ENCODE peak calls at places on chromosomes 11 and 22, in six cellular contexts. One of them, this sample, is unnamed.

GRCh38 chr11:72012897-72013721 is 14.4 kb downstream of the IL18BP start:
- DNase-seq in GM23248: peak; percentile 94
- DNase-seq in CD8-positive, alpha-beta memory T cell: no peak
- DNase-seq in sigmoid colon: peak; percentile 89
- DNase-seq in PC-9: no peak
- DNase-seq in left ventricle myocardium inferior: peak; percentile 75
- DNase-seq in this sample: peak; percentile 73

GRCh38 chr11:14916403-14916802 is 24.4 kb upstream of the CYP2R1 start:
- DNase-seq in GM23248: no peak
- DNase-seq in CD8-positive, alpha-beta memory T cell: no peak
- DNase-seq in sigmoid colon: no peak
- DNase-seq in PC-9: no peak
- DNase-seq in left ventricle myocardium inferior: no peak
- DNase-seq in this sample: no peak

GRCh38 chr11:100727410-100727809 is 40.3 kb downstream of the ARHGAP42 start:
- DNase-seq in GM23248: no peak
- DNase-seq in CD8-positive, alpha-beta memory T cell: no peak
- DNase-seq in sigmoid colon: no peak
- DNase-seq in PC-9: no peak
- DNase-seq in left ventricle myocardium inferior: peak; percentile 52
- DNase-seq in this sample: no peak

GRCh38 chr22:18110194-18110943 is at the start of gene TUBA8:
- DNase-seq in GM23248: peak; percentile 75
- DNase-seq in CD8-positive, alpha-beta memory T cell: no peak
- DNase-seq in sigmoid colon: no peak
- DNase-seq in PC-9: peak; percentile 10
- DNase-seq in left ventricle myocardium inferior: peak; percentile 65
- DNase-seq in this sample: peak; percentile 58

GRCh38 chr11:119482561-119483001 is 59.6 kb upstream of the THY1 start:
- DNase-seq in GM23248: no peak
- DNase-seq in CD8-positive, alpha-beta memory T cell: no peak
- DNase-seq in sigmoid colon: no peak
- DNase-seq in PC-9: no peak
- DNase-seq in left ventricle myocardium inferior: no peak
- DNase-seq in this sample: no peak

GRCh38 chr11:30313580-30313979 is 9.3 kb upstream of the ARL14EP start:
- DNase-seq in GM23248: peak; percentile 7
- DNase-seq in CD8-positive, alpha-beta memory T cell: no peak
- DNase-seq in sigmoid colon: no peak
- DNase-seq in PC-9: no peak
- DNase-seq in left ventricle myocardium inferior: no peak
- DNase-seq in this sample: no peak

GRCh38 chr22:41217553-41218157 is 12.5 kb downstream of the L3MBTL2 start:
- DNase-seq in GM23248: peak; percentile 89
- DNase-seq in CD8-positive, alpha-beta memory T cell: peak; percentile 25
- DNase-seq in sigmoid colon: peak; percentile 90
- DNase-seq in PC-9: no peak
- DNase-seq in left ventricle myocardium inferior: peak; percentile 80
- DNase-seq in this sample: peak; percentile 13

GRCh38 chr11:83151274-83151977 is 5.5 kb upstream of the PCF11 start:
- DNase-seq in GM23248: no peak
- DNase-seq in CD8-positive, alpha-beta memory T cell: no peak
- DNase-seq in sigmoid colon: no peak
- DNase-seq in PC-9: peak; percentile 35
- DNase-seq in left ventricle myocardium inferior: no peak
- DNase-seq in this sample: peak; percentile 91

GRCh38 chr11:23405350-23405937 is 545.2 kb upstream of the CCDC179 start:
- DNase-seq in GM23248: no peak
- DNase-seq in CD8-positive, alpha-beta memory T cell: no peak
- DNase-seq in sigmoid colon: peak; percentile 59
- DNase-seq in PC-9: no peak
- DNase-seq in left ventricle myocardium inferior: peak; percentile 7
- DNase-seq in this sample: no peak

GRCh38 chr22:47295982-47296381 is 533.5 kb downstream of the TBC1D22A start:
- DNase-seq in GM23248: no peak
- DNase-seq in CD8-positive, alpha-beta memory T cell: no peak
- DNase-seq in sigmoid colon: no peak
- DNase-seq in PC-9: no peak
- DNase-seq in left ventricle myocardium inferior: no peak
- DNase-seq in this sample: no peak

GRCh38 chr22:27911329-27911728 is 7.7 kb downstream of the PITPNB start:
- DNase-seq in GM23248: no peak
- DNase-seq in CD8-positive, alpha-beta memory T cell: no peak
- DNase-seq in sigmoid colon: no peak
- DNase-seq in PC-9: no peak
- DNase-seq in left ventricle myocardium inferior: no peak
- DNase-seq in this sample: no peak

GRCh38 chr22:44659140-44659539 is 42.9 kb upstream of the PRR5 start:
- DNase-seq in GM23248: peak; percentile 84
- DNase-seq in CD8-positive, alpha-beta memory T cell: no peak
- DNase-seq in sigmoid colon: peak; percentile 77
- DNase-seq in PC-9: no peak
- DNase-seq in left ventricle myocardium inferior: no peak
- DNase-seq in this sample: no peak

GRCh38 chr22:40818747-40819662 is at the start of gene SLC25A17:
- DNase-seq in GM23248: peak; percentile 94
- DNase-seq in CD8-positive, alpha-beta memory T cell: peak; percentile 81
- DNase-seq in sigmoid colon: peak; percentile 94
- DNase-seq in PC-9: peak; percentile 85
- DNase-seq in left ventricle myocardium inferior: peak; percentile 90
- DNase-seq in this sample: peak; percentile 92

GRCh38 chr11:2178906-2179494 is 7.4 kb upstream of the TH start:
- DNase-seq in GM23248: peak; percentile 69
- DNase-seq in CD8-positive, alpha-beta memory T cell: no peak
- DNase-seq in sigmoid colon: no peak
- DNase-seq in PC-9: peak; percentile 87
- DNase-seq in left ventricle myocardium inferior: no peak
- DNase-seq in this sample: no peak

GRCh38 chr11:2179516-2179915 is 7.9 kb upstream of the TH start:
- DNase-seq in GM23248: no peak
- DNase-seq in CD8-positive, alpha-beta memory T cell: no peak
- DNase-seq in sigmoid colon: no peak
- DNase-seq in PC-9: no peak
- DNase-seq in left ventricle myocardium inferior: no peak
- DNase-seq in this sample: no peak

GRCh38 chr11:2182075-2182474 is 10.5 kb upstream of the TH start:
- DNase-seq in GM23248: no peak
- DNase-seq in CD8-positive, alpha-beta memory T cell: no peak
- DNase-seq in sigmoid colon: no peak
- DNase-seq in PC-9: no peak
- DNase-seq in left ventricle myocardium inferior: no peak
- DNase-seq in this sample: no peak

GRCh38 chr11:2180347-2180746 is 8.7 kb upstream of the TH start:
- DNase-seq in GM23248: no peak
- DNase-seq in CD8-positive, alpha-beta memory T cell: no peak
- DNase-seq in sigmoid colon: no peak
- DNase-seq in PC-9: no peak
- DNase-seq in left ventricle myocardium inferior: no peak
- DNase-seq in this sample: no peak

DNA sequence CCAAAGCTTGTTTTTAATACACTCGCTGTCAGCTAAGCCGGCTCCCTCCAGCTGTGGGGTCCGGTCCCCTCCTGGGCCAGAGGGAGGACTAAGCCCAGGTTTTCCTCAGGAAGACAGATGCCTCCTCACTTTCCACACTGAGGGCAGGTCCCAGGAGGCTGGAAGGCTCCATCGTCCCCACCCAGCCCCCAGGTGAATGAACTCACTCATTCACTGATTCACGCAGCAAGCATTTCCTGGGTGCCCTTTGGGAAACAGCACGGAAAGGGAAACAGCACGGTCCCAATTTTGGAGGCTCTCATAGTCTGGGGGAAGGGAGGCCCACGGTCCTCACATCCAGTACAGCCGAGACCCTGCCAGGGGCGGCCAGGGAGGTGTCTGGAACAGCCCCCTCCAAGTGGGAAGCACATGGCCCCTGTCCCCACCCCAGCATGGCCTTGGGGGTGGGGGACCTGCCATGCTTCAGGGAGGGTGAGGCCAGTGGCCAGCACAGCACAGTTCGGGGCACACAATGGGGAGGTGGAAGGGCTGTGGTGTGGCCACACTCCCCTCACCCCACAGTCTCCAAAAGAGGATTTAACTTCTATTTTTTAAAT is 9.3 kb upstream of the TH start:
- DNase-seq in GM23248: no peak
- DNase-seq in CD8-positive, alpha-beta memory T cell: no peak
- DNase-seq in sigmoid colon: no peak
- DNase-seq in PC-9: peak; percentile 55
- DNase-seq in left ventricle myocardium inferior: no peak
- DNase-seq in this sample: no peak
- H3K27me3 ChIP-seq in GM23248: peaks cover 31% of the 10 kb centered on the region
- H3K27me3 ChIP-seq in CD8-positive, alpha-beta memory T cell: no peaks in the 10 kb centered on the region
- H3K27me3 ChIP-seq in sigmoid colon: no peaks in the 10 kb centered on the region
- H3K27me3 ChIP-seq in PC-9: no peaks in the 10 kb centered on the region
- H3K27me3 ChIP-seq in left ventricle myocardium inferior: peaks cover 81% of the 10 kb centered on the region
- H3K27me3 ChIP-seq in this sample: no peaks in the 10 kb centered on the region

GRCh38 chr11:117019871-117020270 is 78.4 kb downstream of the SIK3 start:
- DNase-seq in GM23248: no peak
- DNase-seq in CD8-positive, alpha-beta memory T cell: peak; percentile 21
- DNase-seq in sigmoid colon: no peak
- DNase-seq in PC-9: no peak
- DNase-seq in left ventricle myocardium inferior: no peak
- DNase-seq in this sample: no peak

GRCh38 chr11:117017456-117017855 is 80.8 kb downstream of the SIK3 start:
- DNase-seq in GM23248: no peak
- DNase-seq in CD8-positive, alpha-beta memory T cell: no peak
- DNase-seq in sigmoid colon: no peak
- DNase-seq in PC-9: no peak
- DNase-seq in left ventricle myocardium inferior: no peak
- DNase-seq in this sample: no peak

GRCh38 chr11:117020873-117021564 is 77.2 kb downstream of the SIK3 start:
- DNase-seq in GM23248: no peak
- DNase-seq in CD8-positive, alpha-beta memory T cell: no peak
- DNase-seq in sigmoid colon: no peak
- DNase-seq in PC-9: no peak
- DNase-seq in left ventricle myocardium inferior: no peak
- DNase-seq in this sample: no peak

GRCh38 chr11:117022526-117022925 is 75.7 kb downstream of the SIK3 start:
- DNase-seq in GM23248: no peak
- DNase-seq in CD8-positive, alpha-beta memory T cell: peak; percentile 12
- DNase-seq in sigmoid colon: no peak
- DNase-seq in PC-9: no peak
- DNase-seq in left ventricle myocardium inferior: no peak
- DNase-seq in this sample: no peak

GRCh38 chr11:117020287-117020686 is 77.9 kb downstream of the SIK3 start:
- DNase-seq in GM23248: no peak
- DNase-seq in CD8-positive, alpha-beta memory T cell: no peak
- DNase-seq in sigmoid colon: no peak
- DNase-seq in PC-9: no peak
- DNase-seq in left ventricle myocardium inferior: no peak
- DNase-seq in this sample: no peak
- H3K27me3 ChIP-seq in GM23248: no peaks in the 10 kb centered on the region
- H3K27me3 ChIP-seq in CD8-positive, alpha-beta memory T cell: no peaks in the 10 kb centered on the region
- H3K27me3 ChIP-seq in sigmoid colon: no peaks in the 10 kb centered on the region
- H3K27me3 ChIP-seq in PC-9: no peaks in the 10 kb centered on the region
- H3K27me3 ChIP-seq in left ventricle myocardium inferior: no peaks in the 10 kb centered on the region
- H3K27me3 ChIP-seq in this sample: no peaks in the 10 kb centered on the region

DNA sequence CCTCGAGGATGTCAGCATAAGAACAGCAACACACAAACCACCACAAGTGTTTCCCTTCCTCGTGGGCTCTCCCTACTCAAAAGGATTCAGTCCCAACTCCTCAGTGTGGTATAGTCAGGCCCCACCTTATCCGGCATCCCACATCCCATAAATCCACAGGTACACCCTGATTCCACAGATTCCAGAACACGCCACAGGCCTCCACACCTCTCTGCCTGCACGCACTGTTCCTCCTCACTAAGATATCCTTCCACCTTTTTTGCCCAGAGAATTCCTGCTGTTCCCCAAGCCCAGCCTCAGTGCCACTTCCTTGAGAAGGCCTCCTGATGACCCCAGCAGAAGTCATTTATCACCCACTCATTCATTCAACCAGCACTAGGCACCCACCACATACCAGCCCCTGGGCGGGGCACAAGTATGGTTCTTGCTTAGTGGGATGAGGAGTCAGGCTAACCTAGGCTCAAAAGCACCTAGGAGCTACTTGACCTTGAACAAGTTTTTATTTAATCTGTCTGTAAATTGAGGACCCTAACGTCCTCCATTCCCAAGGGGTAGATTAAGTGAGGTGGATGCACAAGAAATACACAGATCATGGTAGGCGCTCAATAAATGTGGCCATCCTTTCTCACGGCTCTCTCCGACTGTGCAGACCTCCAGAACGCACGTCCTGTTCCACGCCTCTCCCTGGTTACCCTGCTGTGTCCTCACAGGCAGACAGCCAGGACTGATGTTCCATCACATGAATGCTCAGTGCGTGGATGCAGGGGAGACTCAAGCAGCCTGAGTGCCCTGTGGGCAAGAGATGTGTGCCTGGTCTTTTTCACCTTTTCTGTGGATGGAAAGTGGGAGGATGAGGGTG is 2.1 kb upstream of the KCNJ4 start:
- DNase-seq in GM23248: no peak
- DNase-seq in CD8-positive, alpha-beta memory T cell: no peak
- DNase-seq in sigmoid colon: no peak
- DNase-seq in PC-9: no peak
- DNase-seq in left ventricle myocardium inferior: no peak
- DNase-seq in this sample: no peak
- H3K27me3 ChIP-seq in GM23248: peaks cover 72% of the 10 kb centered on the region
- H3K27me3 ChIP-seq in CD8-positive, alpha-beta memory T cell: peaks cover 30% of the 10 kb centered on the region
- H3K27me3 ChIP-seq in sigmoid colon: peaks cover 27% of the 10 kb centered on the region
- H3K27me3 ChIP-seq in PC-9: peaks cover 49% of the 10 kb centered on the region
- H3K27me3 ChIP-seq in left ventricle myocardium inferior: peaks cover 87% of the 10 kb centered on the region
- H3K27me3 ChIP-seq in this sample: peaks cover 35% of the 10 kb centered on the region

DNA sequence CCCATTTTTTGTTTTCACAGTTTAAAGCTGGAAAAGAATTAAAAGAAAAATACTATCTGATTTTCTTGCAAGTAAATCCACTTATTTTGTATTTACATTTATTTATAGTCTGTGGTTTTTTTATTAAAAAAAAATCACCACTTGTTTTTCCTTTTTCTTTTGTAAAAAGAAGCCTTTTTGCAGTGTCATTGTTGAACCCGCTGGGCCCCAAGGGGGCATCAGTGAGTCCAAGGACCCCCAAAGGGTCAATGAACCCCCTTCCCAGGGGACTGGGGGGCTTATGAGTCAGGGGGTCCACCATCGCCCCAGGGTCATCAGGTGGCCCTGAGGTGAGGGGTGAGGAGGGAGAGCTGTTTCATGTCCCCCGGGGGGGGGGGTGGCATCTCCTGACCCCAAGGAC is 34.0 kb upstream of the EIF3D start:
- DNase-seq in GM23248: no peak
- DNase-seq in CD8-positive, alpha-beta memory T cell: no peak
- DNase-seq in sigmoid colon: no peak
- DNase-seq in PC-9: no peak
- DNase-seq in left ventricle myocardium inferior: no peak
- DNase-seq in this sample: no peak
- H3K27me3 ChIP-seq in GM23248: peaks cover 18% of the 10 kb centered on the region
- H3K27me3 ChIP-seq in CD8-positive, alpha-beta memory T cell: peaks cover 12% of the 10 kb centered on the region
- H3K27me3 ChIP-seq in sigmoid colon: peaks cover 11% of the 10 kb centered on the region
- H3K27me3 ChIP-seq in PC-9: peaks cover 4% of the 10 kb centered on the region
- H3K27me3 ChIP-seq in left ventricle myocardium inferior: peaks cover 70% of the 10 kb centered on the region
- H3K27me3 ChIP-seq in this sample: no peaks in the 10 kb centered on the region